ENCODE peak calls at places on chromosomes 3 and 15, in seven cellular contexts. X, R, U, E, D, C and Q are unnamed samples.

GRCh38 chr3:194161181-194162045 is 25.5 kb downstream of the HES1 start:
- DNase-seq in E (no peak), X (no peak), D (no peak), U (no peak), R (no peak), C (no peak), Q (no peak)

GRCh38 chr15:81155375-81156218 is 21.5 kb downstream of the CFAP161 start:
- DNase-seq in C (peak; percentile 46), E (peak; percentile 80), R (peak; percentile 49), D (peak; percentile 62), U (no peak), X (peak; percentile 47), Q (peak; percentile 82)

GRCh38 chr3:4472766-4473165 is 5.7 kb upstream of the SUMF1 start:
- DNase-seq in U (no peak), D (no peak), R (no peak), C (no peak), X (no peak), E (no peak), Q (no peak)

GRCh38 chr3:143127801-143128200 is 8.2 kb downstream of the CHST2 start:
- DNase-seq in D (no peak), X (no peak), E (no peak), U (no peak), C (no peak), R (no peak), Q (no peak)

GRCh38 chr3:54046677-54047214 is 75.6 kb upstream of the CACNA2D3 start:
- DNase-seq in D (peak; percentile 6), X (no peak), C (peak; percentile 55), E (peak; percentile 71), U (no peak), R (no peak), Q (no peak)

GRCh38 chr3:52705688-52706686 is at the start of the genes GLT8D1 and SPCS1:
- DNase-seq in U (peak; percentile 69), E (peak; percentile 96), R (peak; percentile 93), C (peak; percentile 96), X (peak; percentile 95), D (peak; percentile 86), Q (peak; percentile 89)

GRCh38 chr3:171711461-171711860 is 98.8 kb downstream of the PLD1 start:
- DNase-seq in E (peak; percentile 18), R (no peak), U (no peak), X (no peak), C (no peak), D (no peak), Q (no peak)

GRCh38 chr3:193730976-193731375 is 138.0 kb downstream of the OPA1 start:
- DNase-seq in X (peak; percentile 10), U (no peak), D (no peak), R (no peak), E (no peak), C (no peak), Q (no peak)

GRCh38 chr15:82919231-82919886 is 33.2 kb downstream of the HOMER2 start:
- DNase-seq in R (no peak), X (no peak), C (no peak), U (peak; percentile 43), D (peak; percentile 53), E (no peak), Q (no peak)

DNA sequence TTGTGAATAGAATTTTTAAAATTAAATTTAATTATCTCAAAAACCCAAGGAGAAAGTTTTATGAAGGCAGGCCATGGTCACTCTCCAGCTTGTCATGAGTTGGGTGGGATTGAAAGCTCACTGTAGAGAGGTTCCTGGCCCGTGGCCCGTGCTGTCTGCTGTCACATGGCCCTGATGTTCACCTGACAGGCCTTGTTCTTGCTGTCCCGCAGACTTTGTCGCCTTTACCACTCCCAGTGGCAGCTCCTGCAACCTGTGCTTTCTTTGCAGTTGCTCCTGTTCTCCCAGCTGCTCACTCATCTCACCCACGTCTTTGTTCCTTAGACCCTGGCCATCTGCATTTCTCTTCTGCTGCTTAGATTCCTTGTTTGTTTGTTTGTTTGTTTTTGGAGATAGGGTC is 35.6 kb downstream of the DHX30 start:
- DNase-seq in C (no peak), E (no peak), R (no peak), U (no peak), D (no peak), X (no peak), Q (no peak)
- H3K36me3 ChIP-seq in C (peaks cover 65% of the 10 kb centered on the region), E (peaks cover 48% of the 10 kb centered on the region), R (peaks cover 50% of the 10 kb centered on the region), U (no peaks in the 10 kb centered on the region), D (peaks cover 67% of the 10 kb centered on the region), X (peaks cover 4% of the 10 kb centered on the region), Q (peaks cover 7% of the 10 kb centered on the region)

GRCh38 chr15:92914768-92915221 is 14.7 kb downstream of the CHD2 start:
- DNase-seq in E (no peak), X (no peak), D (peak; percentile 41), R (no peak), U (peak; percentile 63), C (no peak), Q (no peak)
- H3F3A ChIP-seq in E (peaks cover 85% of the 10 kb centered on the region), X (peaks cover 79% of the 10 kb centered on the region), D (peaks cover 8% of the 10 kb centered on the region), R (no peaks in the 10 kb centered on the region), U (peaks cover 91% of the 10 kb centered on the region), C (peaks cover 45% of the 10 kb centered on the region), Q (peaks cover 12% of the 10 kb centered on the region)

GRCh38 chr3:147412917-147413711 is 3.9 kb downstream of the ZIC1 start:
- DNase-seq in C (no peak), U (no peak), X (peak; percentile 59), R (peak; percentile 64), E (no peak), D (no peak), Q (no peak)
- H3K4me3 ChIP-seq in C (no peak overlapping the region), U (no peak overlapping the region), X (no peak overlapping the region), R (peak overlapping the region; percentile 71), E (no peak overlapping the region), D (no peak overlapping the region), Q (peak overlapping the region; percentile 33)

GRCh38 chr3:186367631-186368030 is 5.6 kb upstream of the DGKG start:
- DNase-seq in E (no peak), C (no peak), R (no peak), X (no peak), U (no peak), D (no peak), Q (no peak)
- H3K36me3 ChIP-seq in E (no peaks in the 10 kb centered on the region), C (no peaks in the 10 kb centered on the region), R (no peaks in the 10 kb centered on the region), X (no peaks in the 10 kb centered on the region), U (no peaks in the 10 kb centered on the region), D (no peaks in the 10 kb centered on the region), Q (no peaks in the 10 kb centered on the region)

GRCh38 chr3:69005071-69005816 is 8.2 kb downstream of the EOGT start:
- DNase-seq in D (no peak), U (no peak), E (peak; percentile 22), C (no peak), R (no peak), X (no peak), Q (no peak)
- H3F3A ChIP-seq in D (no peaks in the 10 kb centered on the region), U (no peaks in the 10 kb centered on the region), E (peaks cover 13% of the 10 kb centered on the region), C (no peaks in the 10 kb centered on the region), R (no peaks in the 10 kb centered on the region), X (peaks cover 10% of the 10 kb centered on the region), Q (no peaks in the 10 kb centered on the region)